ENCODE peak calls at places on chromosome 1, in five cellular contexts. G, S, X, K and M are unnamed samples.

GRCh38 chr1:234533975-234534876 is 55.2 kb upstream of the TARBP1 start:
- DNase-seq in X (peak; percentile 98), S (peak; percentile 99), K (peak; percentile 80), G (no peak), M (peak; percentile 98)

GRCh38 chr1:152141971-152142584 is 16.9 kb downstream of the RPTN start:
- DNase-seq in K (peak; percentile 41), S (peak; percentile 82), X (peak; percentile 54), G (peak; percentile 62), M (no peak)

GRCh38 chr1:39102537-39103320 is 76.6 kb downstream of the NDUFS5 start:
- DNase-seq in X (peak; percentile 83), K (peak; percentile 30), G (peak; percentile 66), S (no peak), M (peak; percentile 49)

GRCh38 chr1:220176540-220176939 is 82.6 kb downstream of the IARS2 start:
- DNase-seq in S (no peak), K (no peak), G (no peak), X (no peak), M (no peak)

GRCh38 chr1:184219414-184219813 is 167.4 kb upstream of the C1orf21 start:
- DNase-seq in X (no peak), G (no peak), K (no peak), S (no peak), M (no peak)

GRCh38 chr1:41963636-41964035 is 44.9 kb upstream of the HIVEP3 start:
- DNase-seq in K (no peak), S (no peak), G (no peak), X (peak; percentile 50), M (no peak)

GRCh38 chr1:59041878-59042277 is 255.0 kb upstream of the FGGY start:
- DNase-seq in G (no peak), S (no peak), K (no peak), X (peak; percentile 45), M (no peak)

GRCh38 chr1:151593651-151594625 is 17.9 kb upstream of the SNX27 start:
- DNase-seq in K (peak; percentile 91), G (peak; percentile 93), X (no peak), S (peak; percentile 74), M (peak; percentile 76)

GRCh38 chr1:226687476-226687875 is 51.6 kb downstream of the ITPKB start:
- DNase-seq in K (no peak), X (no peak), S (no peak), G (no peak), M (no peak)

GRCh38 chr1:228445867-228446584 is 29.4 kb upstream of the TRIM17 start:
- DNase-seq in K (no peak), G (peak; percentile 33), X (peak; percentile 56), S (peak; percentile 31), M (peak; percentile 54)
- H3K4me3 ChIP-seq in K (peak overlapping the region; percentile 29), G (peak overlapping the region; percentile 49), X (peak overlapping the region; percentile 8), S (peak overlapping the region; percentile 28), M (no peak overlapping the region)

GRCh38 chr1:118958140-118958539 is 30.0 kb downstream of the TBX15 start:
- DNase-seq in G (no peak), K (no peak), X (no peak), S (no peak), M (no peak)

GRCh38 chr1:118951270-118951936 is 36.7 kb downstream of the TBX15 start:
- DNase-seq in X (no peak), S (no peak), K (no peak), G (no peak), M (no peak)

GRCh38 chr1:118958937-118959631 is 29.1 kb downstream of the TBX15 start:
- DNase-seq in G (peak; percentile 26), X (no peak), K (no peak), S (no peak), M (no peak)

GRCh38 chr1:118949317-118949716 is 38.8 kb downstream of the TBX15 start:
- DNase-seq in S (peak; percentile 37), K (no peak), X (no peak), G (no peak), M (no peak)

GRCh38 chr1:118954286-118954890 is 33.8 kb downstream of the TBX15 start:
- DNase-seq in K (no peak), S (no peak), X (no peak), G (no peak), M (no peak)
- H3K27ac ChIP-seq in K (no peak overlapping the region), S (no peak overlapping the region), X (no peak overlapping the region), G (no peak overlapping the region), M (no peak overlapping the region)

GRCh38 chr1:150161747-150162581 is 12.2 kb downstream of the PLEKHO1 start:
- DNase-seq in X (peak; percentile 49), S (no peak), K (no peak), G (peak; percentile 46), M (no peak)

GRCh38 chr1:150160964-150161626 is 11.4 kb downstream of the PLEKHO1 start:
- DNase-seq in X (peak; percentile 54), S (no peak), G (peak; percentile 23), K (no peak), M (no peak)

GRCh38 chr1:150164224-150164623 is 14.5 kb downstream of the PLEKHO1 start:
- DNase-seq in X (no peak), G (no peak), S (no peak), K (no peak), M (no peak)

GRCh38 chr1:150162862-150163706 is 13.4 kb downstream of the PLEKHO1 start:
- DNase-seq in S (peak; percentile 80), G (no peak), K (peak; percentile 81), X (peak; percentile 100), M (peak; percentile 89)

DNA sequence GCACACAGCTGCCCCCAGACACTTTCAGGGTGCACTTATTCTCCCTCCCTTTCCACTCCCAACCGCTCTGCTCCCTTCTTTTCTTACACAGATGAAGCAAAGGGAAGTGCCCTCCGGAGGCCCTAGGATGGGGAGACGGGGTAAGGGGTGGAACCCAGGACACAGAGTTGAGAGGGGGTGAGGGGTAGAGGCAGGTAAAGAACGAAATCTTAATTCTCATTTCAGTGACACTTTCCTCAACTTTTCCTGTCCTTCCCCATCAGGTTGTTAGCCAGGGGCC is 12.8 kb downstream of the PLEKHO1 start:
- DNase-seq in S (no peak), K (no peak), X (no peak), G (no peak), M (no peak)
- H3K4me3 ChIP-seq in S (peak overlapping the region; percentile 30), K (no peak overlapping the region), X (peak overlapping the region; percentile 8), G (no peak overlapping the region), M (peak overlapping the region; percentile 4)

GRCh38 chr1:53065391-53065790 is 3.4 kb downstream of the PODN start:
- DNase-seq in G (no peak), X (no peak), K (no peak), S (no peak), M (peak; percentile 14)
- H3K27ac ChIP-seq in G (no peak overlapping the region), X (no peak overlapping the region), K (no peak overlapping the region), S (no peak overlapping the region), M (no peak overlapping the region)

DNA sequence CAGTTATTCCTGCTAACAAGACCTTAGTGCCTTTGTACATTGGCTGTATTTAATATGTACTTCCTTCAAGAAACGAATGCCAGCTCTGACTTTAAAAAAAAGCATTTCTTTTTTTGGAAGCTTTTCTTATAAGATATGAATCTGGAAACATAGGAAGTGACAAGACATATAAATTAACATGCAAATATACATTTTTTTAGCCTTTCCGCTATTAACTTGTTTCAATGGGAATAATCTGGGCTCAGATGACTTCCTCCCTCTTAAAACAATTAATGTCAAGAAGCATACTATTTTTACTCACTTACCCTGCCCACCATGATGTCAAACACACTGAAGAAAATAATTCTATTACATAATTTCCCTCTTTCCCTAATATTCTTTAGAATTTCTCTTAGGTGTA is 1.4 kb downstream of the DENND1B start:
- DNase-seq in X (no peak), S (no peak), G (peak; percentile 20), K (no peak), M (no peak)
- H3K4me3 ChIP-seq in X (peak overlapping the region; percentile 14), S (no peak overlapping the region), G (peak overlapping the region; percentile 67), K (peak overlapping the region; percentile 89), M (peak overlapping the region; percentile 71)

DNA sequence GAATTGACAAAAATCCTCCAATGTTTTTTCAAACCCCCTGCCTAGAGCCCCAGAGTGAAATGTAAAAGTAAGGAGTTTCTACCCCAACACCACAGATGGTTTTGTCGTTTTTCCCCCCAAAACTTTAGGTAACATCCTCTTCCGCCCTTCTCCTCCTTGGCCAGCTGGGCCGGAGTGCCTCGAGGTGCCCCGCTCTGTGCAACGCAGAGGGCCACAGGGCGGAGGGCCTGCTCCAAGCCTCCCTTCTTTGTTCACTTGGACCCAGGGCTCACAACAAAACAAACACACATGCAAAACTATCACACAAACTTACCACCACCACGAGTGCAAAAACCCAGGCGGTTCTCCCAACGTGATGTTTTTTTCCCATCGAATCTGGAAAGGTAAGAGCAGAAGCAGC is 1.9 kb downstream of the SSBP3 start:
- DNase-seq in X (no peak), G (no peak), K (no peak), S (no peak), M (no peak)
- H3K27ac ChIP-seq in X (peak overlapping the region; percentile 53), G (no peak overlapping the region), K (peak overlapping the region; percentile 49), S (peak overlapping the region; percentile 4), M (peak overlapping the region; percentile 68)